ENCODE peak calls at places on chromosomes 13 and 19, in ten cellular contexts. N is trophoblast cell; A is kidney epithelial cell; H is CD4-positive, CD25-positive, alpha-beta regulatory T cell; K is ovary; W is Peyer's patch; M is cardiac muscle cell; T is heart right ventricle; G is GM23338; U is heart left ventricle. R is an unnamed sample. For H3K36me3, the result is how much of the 10 kb centered on the place peaks cover.

GRCh38 chr13:54627973-54628372 is 1599.4 kb downstream of the OLFM4 start:
- DNase-seq in N (no peak), A (no peak), H (no peak), K (no peak), W (no peak), M (no peak), T (no peak), G (no peak), U (no peak), R (no peak)

GRCh38 chr19:12800344-12800732 is 1.3 kb downstream of the PRDX2 start:
- DNase-seq in N (no peak), A (no peak), H (no peak), K (no peak), W (no peak), M (no peak), T (no peak), G (no peak), U (no peak), R (no peak)

GRCh38 chr19:49680473-49681351 is 3.6 kb downstream of the PRMT1 start:
- DNase-seq in N (peak), A (no peak), H (peak), K (peak), W (peak), M (peak), T (peak), G (peak), U (peak), R (peak)

GRCh38 chr13:81326913-81327312 is 986.0 kb upstream of the SPRY2 start:
- DNase-seq in N (no peak), A (no peak), H (no peak), K (no peak), W (no peak), M (no peak), T (no peak), G (no peak), U (no peak), R (no peak)

GRCh38 chr13:27425918-27426630 is 1.7 kb downstream of the GTF3A start:
- DNase-seq in N (peak), A (no peak), H (peak), K (peak), W (peak), M (peak), T (peak), G (peak), U (peak), R (no peak)

GRCh38 chr13:32940601-32941000 is 75.6 kb upstream of the KL start:
- DNase-seq in N (no peak), A (no peak), H (no peak), K (no peak), W (no peak), M (peak), T (peak), G (no peak), U (peak), R (no peak)

GRCh38 chr13:52010890-52011689 is at the start of gene ATP7B:
- DNase-seq in N (no peak), A (no peak), H (no peak), K (no peak), W (no peak), M (peak), T (peak), G (peak), U (no peak), R (peak)

GRCh38 chr19:34713262-34713637 is 20.8 kb upstream of the ZNF181 start:
- DNase-seq in N (no peak), A (no peak), H (no peak), K (no peak), W (no peak), M (no peak), T (no peak), G (peak), U (no peak), R (no peak)

GRCh38 chr19:11699931-11700794 is 38.6 kb downstream of the ZNF823 start:
- DNase-seq in N (no peak), A (no peak), H (peak), K (no peak), W (no peak), M (peak), T (no peak), G (peak), U (no peak), R (no peak)

GRCh38 chr13:74910399-74910798 is 571.6 kb downstream of the TBC1D4 start:
- DNase-seq in N (no peak), A (no peak), H (no peak), K (no peak), W (no peak), M (no peak), T (no peak), G (no peak), U (no peak), R (no peak)

GRCh38 chr13:37473035-37473434 is 125.5 kb downstream of the POSTN start:
- DNase-seq in N (no peak), A (no peak), H (no peak), K (no peak), W (no peak), M (no peak), T (no peak), G (peak), U (no peak), R (no peak)

GRCh38 chr19:48539503-48540096 is 12.4 kb upstream of the SULT2B1 start:
- DNase-seq in N (peak), A (no peak), H (no peak), K (no peak), W (peak), M (peak), T (no peak), G (no peak), U (peak), R (no peak)

GRCh38 chr19:52200044-52200443 is 10.2 kb downstream of the PPP2R1A start:
- DNase-seq in N (no peak), A (peak), H (no peak), K (peak), W (no peak), M (peak), T (no peak), G (no peak), U (peak), R (no peak)

GRCh38 chr13:75798353-75799245 is 162.5 kb downstream of the LMO7 start:
- DNase-seq in N (no peak), A (no peak), H (no peak), K (no peak), W (no peak), M (peak), T (no peak), G (no peak), U (no peak), R (no peak)

GRCh38 chr19:35908977-35909683 is 1.0 kb upstream of the TYROBP start:
- DNase-seq in N (peak), A (no peak), H (no peak), K (no peak), W (no peak), M (no peak), T (peak), G (no peak), U (peak), R (peak)

GRCh38 chr13:26386026-26386425 is 132.1 kb downstream of the CDK8 start:
- DNase-seq in N (no peak), A (no peak), H (no peak), K (no peak), W (no peak), M (no peak), T (no peak), G (no peak), U (no peak), R (no peak)

GRCh38 chr13:37446503-37446902 is 152.1 kb downstream of the POSTN start:
- DNase-seq in N (peak), A (peak), H (no peak), K (no peak), W (no peak), M (peak), T (no peak), G (no peak), U (peak), R (no peak)

GRCh38 chr19:3275068-3275582 is 50.7 kb downstream of the CELF5 start:
- DNase-seq in N (no peak), A (no peak), H (peak), K (no peak), W (no peak), M (no peak), T (no peak), G (peak), U (no peak), R (peak)

GRCh38 chr13:39876258-39876657 is 220.8 kb downstream of the COG6 start:
- DNase-seq in N (no peak), A (peak), H (no peak), K (no peak), W (no peak), M (peak), T (no peak), G (no peak), U (no peak), R (no peak)

GRCh38 chr13:41564046-41564445 is 106.7 kb downstream of the RGCC start:
- DNase-seq in N (no peak), A (no peak), H (no peak), K (no peak), W (no peak), M (peak), T (no peak), G (no peak), U (no peak), R (no peak)

GRCh38 chr19:50851620-50852019 is 3.1 kb upstream of the KLK3 start:
- DNase-seq in N (no peak), A (no peak), H (no peak), K (no peak), W (no peak), M (no peak), T (no peak), G (no peak), U (no peak), R (no peak)

GRCh38 chr13:87274209-87274819 is 396.9 kb upstream of the SLITRK5 start:
- DNase-seq in N (peak), A (peak), H (no peak), K (no peak), W (no peak), M (peak), T (no peak), G (peak), U (no peak), R (peak)

GRCh38 chr13:96075953-96076543 is 13.9 kb upstream of the HS6ST3 start:
- DNase-seq in N (no peak), A (no peak), H (no peak), K (no peak), W (no peak), M (peak), T (no peak), G (peak), U (no peak), R (no peak)

GRCh38 chr13:109840893-109841287 is 54.5 kb upstream of the IRS2 start:
- DNase-seq in N (no peak), A (no peak), H (no peak), K (no peak), W (no peak), M (no peak), T (no peak), G (no peak), U (no peak), R (no peak)

GRCh38 chr19:18919895-18920204 is 335 bp downstream of the DDX49 start:
- DNase-seq in N (no peak), A (no peak), H (no peak), K (no peak), W (no peak), M (no peak), T (no peak), G (no peak), U (no peak), R (no peak)

GRCh38 chr19:49997709-49998108 is 27.5 kb downstream of the VRK3 start:
- DNase-seq in N (no peak), A (no peak), H (peak), K (no peak), W (no peak), M (peak), T (no peak), G (peak), U (no peak), R (peak)

GRCh38 chr19:40691421-40692211 is 1.2 kb upstream of the NUMBL start:
- DNase-seq in N (no peak), A (no peak), H (no peak), K (peak), W (no peak), M (no peak), T (no peak), G (peak), U (no peak), R (peak)

GRCh38 chr19:50677636-50678035 is 28.4 kb downstream of the C19orf81 start:
- DNase-seq in N (no peak), A (no peak), H (no peak), K (no peak), W (no peak), M (no peak), T (no peak), G (peak), U (no peak), R (no peak)

GRCh38 chr19:1418951-1419735 is 11.8 kb downstream of the DAZAP1 start:
- DNase-seq in N (no peak), A (no peak), H (no peak), K (no peak), W (no peak), M (no peak), T (no peak), G (no peak), U (no peak), R (no peak)

GRCh38 chr19:1418494-1418775 is 11.0 kb downstream of the DAZAP1 start:
- DNase-seq in N (no peak), A (no peak), H (no peak), K (no peak), W (no peak), M (no peak), T (no peak), G (no peak), U (no peak), R (no peak)

GRCh38 chr19:1417145-1417544 is 9.8 kb downstream of the DAZAP1 start:
- DNase-seq in N (no peak), A (no peak), H (no peak), K (no peak), W (no peak), M (peak), T (no peak), G (no peak), U (no peak), R (no peak)

GRCh38 chr19:1416014-1416841 is 8.8 kb downstream of the DAZAP1 start:
- DNase-seq in N (peak), A (no peak), H (no peak), K (no peak), W (no peak), M (no peak), T (no peak), G (no peak), U (no peak), R (no peak)

GRCh38 chr19:1417681-1418493 is 10.5 kb downstream of the DAZAP1 start:
- DNase-seq in N (no peak), A (no peak), H (no peak), K (no peak), W (no peak), M (no peak), T (no peak), G (no peak), U (no peak), R (no peak)
- H3K36me3 ChIP-seq in N (half or more), A (under half), H (half or more), K (under half), W (under half), M (under half), T (half or more), G (under half), U (under half), R (half or more)

GRCh38 chr19:17045907-17046502 is 19.4 kb upstream of the CPAMD8 start:
- DNase-seq in N (no peak), A (no peak), H (no peak), K (no peak), W (no peak), M (no peak), T (no peak), G (no peak), U (no peak), R (no peak)
- H3K36me3 ChIP-seq in N (under half), A (under half), H (under half), K (under half), W (under half), M (under half), T (under half), G (under half), U (under half), R (under half)

DNA sequence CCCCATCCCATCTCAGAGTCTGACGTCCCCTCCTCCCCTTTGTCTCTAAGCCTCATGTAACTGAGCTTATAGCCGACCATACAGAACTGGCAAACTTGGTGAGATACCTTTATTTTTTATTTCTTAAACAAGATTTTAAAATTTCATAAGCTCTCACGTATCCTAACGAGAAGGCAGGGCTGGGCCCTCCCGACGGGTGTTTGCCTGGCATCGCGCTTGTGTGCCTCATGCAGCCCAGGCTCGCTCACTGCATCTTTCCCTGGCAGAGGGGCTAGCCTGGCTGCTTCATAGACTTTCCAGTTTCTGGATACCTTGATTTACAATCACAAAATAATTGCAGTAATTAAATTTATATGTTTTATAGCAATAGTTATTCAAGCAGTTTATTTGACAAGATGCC is 69.0 kb downstream of the GGACT start:
- DNase-seq in N (no peak), A (no peak), H (no peak), K (no peak), W (no peak), M (no peak), T (no peak), G (no peak), U (no peak), R (no peak)
- H3K36me3 ChIP-seq in N (under half), A (under half), H (under half), K (under half), W (under half), M (under half), T (under half), G (under half), U (under half), R (under half)

GRCh38 chr19:1089891-1090290 is 5.3 kb downstream of the POLR2E start:
- DNase-seq in N (no peak), A (no peak), H (no peak), K (no peak), W (no peak), M (no peak), T (no peak), G (no peak), U (no peak), R (no peak)

GRCh38 chr19:1087813-1088418 is 7.3 kb downstream of the POLR2E start:
- DNase-seq in N (no peak), A (no peak), H (peak), K (no peak), W (no peak), M (no peak), T (no peak), G (no peak), U (no peak), R (no peak)

GRCh38 chr19:1088419-1089066 is 6.6 kb downstream of the POLR2E start:
- DNase-seq in N (no peak), A (no peak), H (no peak), K (no peak), W (no peak), M (no peak), T (no peak), G (no peak), U (no peak), R (no peak)

GRCh38 chr19:1090731-1091543 is 4.2 kb downstream of the POLR2E start:
- DNase-seq in N (no peak), A (no peak), H (no peak), K (no peak), W (no peak), M (no peak), T (no peak), G (no peak), U (no peak), R (no peak)

DNA sequence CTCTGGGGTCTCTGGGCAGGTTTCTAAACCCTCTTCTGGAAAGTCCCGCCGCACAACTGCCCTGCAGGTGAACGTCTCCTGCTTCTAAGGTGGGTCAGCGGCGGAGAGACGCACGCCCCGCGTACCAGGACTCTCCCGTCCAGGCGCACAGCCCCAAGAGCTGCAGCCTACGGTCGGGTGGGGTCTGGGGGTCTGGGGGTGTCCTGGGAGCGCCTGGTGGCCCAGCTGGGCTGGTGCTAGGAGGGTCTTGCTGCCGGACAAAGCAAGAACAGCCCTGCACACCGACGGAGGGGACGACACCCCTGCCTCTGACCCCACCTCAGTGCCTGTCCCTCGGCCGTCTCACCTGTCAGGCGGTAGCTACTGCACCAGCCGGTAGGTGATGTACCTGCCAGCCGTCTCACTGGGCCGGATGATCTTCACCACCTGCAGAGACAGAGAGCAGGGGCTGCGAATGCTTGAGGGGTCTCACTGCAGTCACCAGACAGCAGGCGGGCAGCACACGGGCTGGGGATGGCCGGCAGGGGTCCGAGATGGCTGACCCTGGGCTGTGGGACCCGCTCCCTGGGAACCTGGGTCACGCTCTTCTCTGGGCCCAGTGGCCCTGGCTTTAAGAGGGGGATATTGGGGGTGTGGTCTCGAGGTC is 5.9 kb downstream of the POLR2E start:
- DNase-seq in N (no peak), A (no peak), H (no peak), K (no peak), W (no peak), M (no peak), T (no peak), G (no peak), U (no peak), R (no peak)
- H3K36me3 ChIP-seq in N (half or more), A (under half), H (under half), K (under half), W (under half), M (under half), T (half or more), G (under half), U (half or more), R (half or more)

DNA sequence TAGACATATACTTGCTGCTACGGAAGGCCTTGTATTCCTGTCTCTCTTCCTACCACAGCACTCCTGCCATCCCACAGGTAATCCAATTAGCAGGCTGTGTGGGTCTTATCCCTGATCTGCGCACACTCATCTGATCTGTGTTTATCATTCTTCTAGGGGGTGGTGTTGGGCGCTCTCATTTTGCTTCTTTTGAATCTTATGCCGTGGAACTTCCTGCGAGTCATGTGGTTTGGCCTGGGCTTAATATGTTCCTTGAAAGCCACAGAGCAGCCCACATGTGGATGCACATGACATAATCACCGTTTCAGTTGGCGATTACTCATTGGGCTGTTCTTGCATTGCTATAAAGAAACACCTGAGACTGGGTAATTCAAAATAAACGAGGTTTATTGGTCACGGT is 7.5 kb downstream of the RASA3 start:
- DNase-seq in N (no peak), A (peak), H (peak), K (no peak), W (no peak), M (peak), T (no peak), G (no peak), U (no peak), R (peak)
- H3K36me3 ChIP-seq in N (under half), A (under half), H (under half), K (under half), W (under half), M (under half), T (under half), G (under half), U (under half), R (under half)

GRCh38 chr13:101708115-101708514 is 255.6 kb downstream of the ITGBL1 start:
- DNase-seq in N (no peak), A (no peak), H (no peak), K (no peak), W (no peak), M (no peak), T (no peak), G (peak), U (no peak), R (no peak)
- H3K36me3 ChIP-seq in N (under half), A (under half), H (under half), K (under half), W (under half), M (under half), T (under half), G (under half), U (under half), R (under half)

GRCh38 chr19:5022066-5022860 is 53.4 kb downstream of the KDM4B start:
- DNase-seq in N (no peak), A (no peak), H (no peak), K (no peak), W (no peak), M (no peak), T (no peak), G (no peak), U (no peak), R (no peak)
- H3K36me3 ChIP-seq in N (under half), A (under half), H (under half), K (under half), W (under half), M (under half), T (under half), G (under half), U (under half), R (under half)

GRCh38 chr19:14639536-14640277 is 34.9 kb downstream of the ADGRE3 start:
- DNase-seq in N (no peak), A (no peak), H (no peak), K (no peak), W (no peak), M (no peak), T (no peak), G (no peak), U (no peak), R (no peak)
- H3K36me3 ChIP-seq in N (under half), A (under half), H (under half), K (under half), W (under half), M (under half), T (under half), G (under half), U (under half), R (under half)

GRCh38 chr19:15113245-15114152 is 6.3 kb downstream of the SYDE1 start:
- DNase-seq in N (no peak), A (no peak), H (no peak), K (no peak), W (no peak), M (no peak), T (no peak), G (peak), U (no peak), R (no peak)
- H3K36me3 ChIP-seq in N (half or more), A (under half), H (under half), K (under half), W (under half), M (half or more), T (half or more), G (under half), U (half or more), R (under half)